ENCODE peak calls at places on chromosome 14, in four cellular contexts. C is stomach, X is IMR-90, I is gastrocnemius medialis. V is an unnamed sample.

GRCh38 chr14:39175445-39176262 is 600 bp downstream of the PNN start:
- DNase-seq in C (no peak), X (peak; percentile 21), I (no peak), V (no peak)

GRCh38 chr14:91041450-91041849 is 19.0 kb downstream of the RPS6KA5 start:
- DNase-seq in C (no peak), X (no peak), I (no peak), V (no peak)

GRCh38 chr14:103290494-103290893 is 43.5 kb upstream of the EIF5 start:
- DNase-seq in C (no peak), X (no peak), I (no peak), V (no peak)

GRCh38 chr14:58699656-58700055 is 61.9 kb downstream of the DACT1 start:
- DNase-seq in C (no peak), X (no peak), I (no peak), V (no peak)

GRCh38 chr14:101598159-101598558 is 36.9 kb downstream of the DIO3 start:
- DNase-seq in C (no peak), X (no peak), I (no peak), V (no peak)

GRCh38 chr14:91063119-91063518 is 2.7 kb upstream of the RPS6KA5 start:
- DNase-seq in C (no peak), X (no peak), I (no peak), V (no peak)

GRCh38 chr14:50452979-50453705 is 56.5 kb upstream of the CDKL1 start:
- DNase-seq in C (no peak), X (peak; percentile 86), I (no peak), V (no peak)

GRCh38 chr14:101019974-101020710 is 116.6 kb upstream of the RTL1 start:
- DNase-seq in C (peak; percentile 8), X (no peak), I (no peak), V (no peak)

GRCh38 chr14:67428501-67429031 is 16.6 kb upstream of the PLEK2 start:
- DNase-seq in C (peak; percentile 54), X (peak; percentile 75), I (no peak), V (peak; percentile 63)

GRCh38 chr14:64730681-64731080 is 26.5 kb downstream of the PLEKHG3 start:
- DNase-seq in C (no peak), X (no peak), I (no peak), V (no peak)

GRCh38 chr14:105331575-105332351 is 17.2 kb downstream of the PACS2 start:
- DNase-seq in C (no peak), X (no peak), I (no peak), V (no peak)

GRCh38 chr14:57060276-57060956 is 208.3 kb downstream of the EXOC5 start:
- DNase-seq in C (no peak), X (no peak), I (no peak), V (peak; percentile 68)

GRCh38 chr14:99333214-99333613 is 61.2 kb upstream of the BCL11B start:
- DNase-seq in C (no peak), X (no peak), I (no peak), V (no peak)

GRCh38 chr14:51283402-51283825 is 43.4 kb downstream of the TMX1 start:
- DNase-seq in C (no peak), X (peak; percentile 93), I (no peak), V (peak; percentile 17)

GRCh38 chr14:54669759-54670630 is 103.1 kb downstream of the SAMD4A start:
- DNase-seq in C (no peak), X (peak; percentile 85), I (no peak), V (no peak)

GRCh38 chr14:38616959-38617358 is 361.1 kb upstream of the CLEC14A start:
- DNase-seq in C (no peak), X (peak; percentile 7), I (no peak), V (no peak)

GRCh38 chr14:50772361-50772760 is 58.6 kb downstream of the NIN start:
- DNase-seq in C (no peak), X (peak; percentile 80), I (no peak), V (no peak)

GRCh38 chr14:106694638-106695393 is 1168.4 kb downstream of the TMEM121 start:
- DNase-seq in C (no peak), X (no peak), I (no peak), V (peak; percentile 7)

GRCh38 chr14:65832431-65833253 is 420.1 kb downstream of the FUT8 start:
- DNase-seq in C (no peak), X (peak; percentile 5), I (no peak), V (no peak)

GRCh38 chr14:68603682-68604360 is 189.0 kb downstream of the ZFP36L1 start:
- DNase-seq in C (no peak), X (no peak), I (no peak), V (no peak)

GRCh38 chr14:24114536-24115450 is at the start of the genes DCAF11 and NRL:
- DNase-seq in C (peak; percentile 97), X (peak; percentile 100), I (peak; percentile 99), V (peak; percentile 99)
- TF ChIP-seq POLR2A in C (no peak), X (peak; percentile 30), I (peak; percentile 28), V (peak; percentile 98)

GRCh38 chr14:92944976-92945375 is 22.0 kb downstream of the CHGA start:
- DNase-seq in C (no peak), X (no peak), I (no peak), V (no peak)

GRCh38 chr14:92946847-92947545 is 24.0 kb downstream of the CHGA start:
- DNase-seq in C (no peak), X (no peak), I (no peak), V (no peak)

GRCh38 chr14:92945544-92945943 is 22.6 kb downstream of the CHGA start:
- DNase-seq in C (no peak), X (no peak), I (no peak), V (no peak)

GRCh38 chr14:92943855-92944570 is 21.1 kb downstream of the CHGA start:
- DNase-seq in C (no peak), X (peak; percentile 5), I (no peak), V (no peak)

DNA sequence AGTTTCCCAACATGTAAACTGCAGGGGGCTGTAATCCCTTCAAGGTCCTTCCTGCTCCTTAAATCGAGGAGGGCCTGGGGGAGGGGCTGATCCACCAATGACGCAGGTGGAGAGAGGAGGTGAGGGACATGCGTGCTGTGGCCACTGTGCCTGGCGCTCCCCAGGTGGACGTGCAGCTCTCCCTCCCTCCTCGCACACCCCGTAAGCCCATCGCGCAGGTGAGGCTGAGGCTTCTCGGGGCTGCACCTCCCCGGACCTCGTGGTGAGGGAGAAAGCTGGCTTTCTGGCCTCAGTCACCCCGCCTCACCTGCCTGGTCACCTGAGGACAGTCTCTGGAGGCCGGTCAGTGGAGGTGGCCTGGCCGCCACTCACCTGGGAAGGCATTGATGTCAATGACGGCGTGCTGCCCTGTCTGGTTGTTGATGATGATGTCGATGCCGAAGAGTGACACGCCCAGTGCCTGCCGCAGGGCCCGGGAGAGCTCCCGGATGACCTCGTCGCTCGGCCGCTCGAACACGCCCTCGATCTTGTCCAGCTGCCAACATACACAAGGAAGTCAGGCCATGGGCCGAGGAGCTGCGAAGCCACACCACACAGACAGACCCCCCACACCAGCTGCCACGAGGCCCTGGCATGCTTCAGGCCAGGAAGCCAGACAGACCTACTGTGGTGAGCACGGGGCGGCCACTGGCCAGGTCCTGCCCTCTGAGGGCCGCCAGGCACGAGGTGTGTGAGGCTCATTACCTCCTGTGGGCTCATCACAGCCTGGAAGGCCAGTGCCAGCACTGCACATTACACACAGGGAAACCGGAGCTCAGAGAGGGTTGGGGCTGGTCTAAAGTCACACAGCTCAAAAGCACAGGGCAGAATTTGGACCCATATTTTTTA is 23.3 kb downstream of the CHGA start:
- DNase-seq in C (peak; percentile 91), X (peak; percentile 60), I (no peak), V (peak; percentile 75)
- H3K27ac ChIP-seq in C (peak overlapping the region; percentile 33), X (no peak overlapping the region), I (no peak overlapping the region), V (peak overlapping the region; percentile 47)

GRCh38 chr14:75279153-75279738 is 618 bp downstream of the FOS start:
- DNase-seq in C (no peak), X (peak; percentile 83), I (peak; percentile 41), V (peak; percentile 68)
- TF ChIP-seq POLR2A in C (no peak), X (peak; percentile 98), I (no peak), V (no peak)

GRCh38 chr14:31934767-31935266 is 142.3 kb upstream of the ARHGAP5 start:
- DNase-seq in C (no peak), X (peak; percentile 41), I (no peak), V (peak; percentile 23)
- H3K27ac ChIP-seq in C (no peak overlapping the region), X (no peak overlapping the region), I (no peak overlapping the region), V (no peak overlapping the region)

GRCh38 chr14:20989787-20990600 is at the start of gene METTL17:
- DNase-seq in C (peak; percentile 89), X (peak; percentile 97), I (peak; percentile 87), V (peak; percentile 96)
- TF ChIP-seq POLR2A in C (no peak), X (peak; percentile 42), I (peak; percentile 10), V (peak; percentile 82)